ENCODE peak calls at places on chromosomes 1 and 21, in five cellular contexts. F is mucosa of descending colon, S is tibial nerve, B is fibroblast of lung, W is aorta. T is an unnamed sample.
A peak's percentile ranks its signal among the peaks of the same experiment; 100 is the strongest.

GRCh38 chr1:19429611-19430010 is 55.7 kb downstream of the CAPZB start:
- DNase-seq in F (no peak), S (no peak), W (no peak), B (no peak), T (no peak)

GRCh38 chr1:179077396-179077795 is 4.5 kb upstream of the TOR3A start:
- DNase-seq in S (no peak), F (no peak), W (no peak), B (peak; percentile 47), T (no peak)

GRCh38 chr1:203926025-203926540 is 64.7 kb downstream of the SNRPE start:
- DNase-seq in B (peak; percentile 57), W (no peak), F (no peak), S (no peak), T (no peak)

GRCh38 chr1:84956097-84956496 is 40.8 kb downstream of the MCOLN2 start:
- DNase-seq in W (no peak), F (no peak), B (no peak), S (no peak), T (no peak)

GRCh38 chr21:41726970-41727783 is 39.7 kb downstream of the RIPK4 start:
- DNase-seq in B (peak; percentile 12), W (peak; percentile 92), S (peak; percentile 73), F (no peak), T (no peak)

GRCh38 chr1:201539561-201540404 is 856 bp downstream of the NAV1 start:
- DNase-seq in B (peak; percentile 49), F (no peak), W (peak; percentile 78), S (peak; percentile 52), T (peak; percentile 88)

GRCh38 chr1:206975313-206975712 is 5.1 kb upstream of the FCAMR start:
- DNase-seq in W (no peak), F (peak; percentile 82), S (no peak), B (no peak), T (no peak)

GRCh38 chr21:26939532-26940181 is 27.2 kb downstream of the ADAMTS5 start:
- DNase-seq in W (no peak), S (no peak), F (no peak), B (peak; percentile 74), T (no peak)

GRCh38 chr1:228748431-228748830 is 13.2 kb downstream of the RHOU start:
- DNase-seq in S (no peak), B (no peak), W (no peak), F (no peak), T (no peak)

GRCh38 chr1:239428311-239428710 is 41.9 kb downstream of the CHRM3 start:
- DNase-seq in B (no peak), F (no peak), S (no peak), W (no peak), T (no peak)

GRCh38 chr1:3237570-3237969 is 168.6 kb downstream of the PRDM16 start:
- DNase-seq in W (no peak), F (no peak), S (no peak), B (no peak), T (no peak)

DNA sequence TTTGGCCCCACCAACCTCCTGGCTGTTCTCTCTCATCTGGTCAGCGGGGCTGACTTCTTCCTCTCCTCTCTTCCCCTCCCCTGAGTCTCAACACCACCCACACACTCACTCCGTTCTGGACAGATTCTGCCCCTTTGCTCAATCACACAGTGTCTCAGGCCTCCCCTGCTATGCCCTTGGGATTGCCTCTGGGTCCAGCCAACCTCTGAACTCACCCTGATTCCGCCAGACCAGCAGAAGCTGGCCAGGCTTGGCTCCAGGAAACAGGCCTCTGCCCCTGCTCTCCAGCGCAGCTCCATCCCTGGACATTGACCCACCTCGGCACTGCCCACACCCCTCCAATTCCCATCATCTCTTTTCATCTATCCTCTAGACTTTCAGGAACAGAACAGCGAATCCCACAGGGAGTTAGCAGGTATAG is 22.1 kb downstream of the AHDC1 start:
- DNase-seq in W (no peak), F (no peak), B (no peak), S (no peak), T (no peak)
- H3K4me1 ChIP-seq in W (no peaks in the 10 kb centered on the region), F (no peaks in the 10 kb centered on the region), B (peaks cover 16% of the 10 kb centered on the region), S (peaks cover 25% of the 10 kb centered on the region), T (peaks cover 33% of the 10 kb centered on the region)

DNA sequence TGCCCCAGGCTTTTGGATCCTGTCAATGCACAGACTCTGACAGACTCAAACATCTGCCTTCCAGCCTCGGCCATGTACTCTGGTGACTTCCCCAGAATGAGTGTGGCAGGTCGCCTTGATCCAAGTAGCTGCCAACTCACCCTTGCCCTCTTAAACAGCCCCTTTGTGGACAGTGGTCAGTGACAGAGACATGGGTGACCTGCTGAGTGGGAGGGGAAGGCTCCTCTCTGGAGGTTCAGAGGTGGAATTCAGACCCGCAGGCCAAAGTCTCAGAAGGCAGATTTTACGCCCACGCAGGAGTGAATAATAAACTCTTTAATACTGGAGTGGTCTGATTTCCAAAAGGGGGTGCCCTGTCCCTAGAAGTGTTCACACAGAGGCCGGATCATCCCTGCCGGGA is 63.5 kb downstream of the TLR5 start:
- DNase-seq in B (no peak), S (no peak), W (no peak), F (no peak), T (no peak)
- H3K4me1 ChIP-seq in B (no peaks in the 10 kb centered on the region), S (peaks cover 5% of the 10 kb centered on the region), W (no peaks in the 10 kb centered on the region), F (peaks cover 4% of the 10 kb centered on the region), T (peaks cover 11% of the 10 kb centered on the region)

GRCh38 chr1:175192111-175192629 is 406 bp downstream of the KIAA0040 start:
- DNase-seq in B (no peak), W (peak; percentile 76), F (peak; percentile 86), S (peak; percentile 66), T (peak; percentile 85)

GRCh38 chr1:175192630-175193338 is at the start of gene KIAA0040:
- DNase-seq in F (peak; percentile 81), S (peak; percentile 56), B (no peak), W (peak; percentile 81), T (peak; percentile 86)

GRCh38 chr1:175195281-175195680 is 2.7 kb upstream of the KIAA0040 start:
- DNase-seq in S (no peak), W (no peak), B (no peak), F (no peak), T (no peak)

GRCh38 chr1:175191654-175192053 is 922 bp downstream of the KIAA0040 start:
- DNase-seq in W (no peak), F (peak; percentile 51), B (no peak), S (peak; percentile 23), T (no peak)

DNA sequence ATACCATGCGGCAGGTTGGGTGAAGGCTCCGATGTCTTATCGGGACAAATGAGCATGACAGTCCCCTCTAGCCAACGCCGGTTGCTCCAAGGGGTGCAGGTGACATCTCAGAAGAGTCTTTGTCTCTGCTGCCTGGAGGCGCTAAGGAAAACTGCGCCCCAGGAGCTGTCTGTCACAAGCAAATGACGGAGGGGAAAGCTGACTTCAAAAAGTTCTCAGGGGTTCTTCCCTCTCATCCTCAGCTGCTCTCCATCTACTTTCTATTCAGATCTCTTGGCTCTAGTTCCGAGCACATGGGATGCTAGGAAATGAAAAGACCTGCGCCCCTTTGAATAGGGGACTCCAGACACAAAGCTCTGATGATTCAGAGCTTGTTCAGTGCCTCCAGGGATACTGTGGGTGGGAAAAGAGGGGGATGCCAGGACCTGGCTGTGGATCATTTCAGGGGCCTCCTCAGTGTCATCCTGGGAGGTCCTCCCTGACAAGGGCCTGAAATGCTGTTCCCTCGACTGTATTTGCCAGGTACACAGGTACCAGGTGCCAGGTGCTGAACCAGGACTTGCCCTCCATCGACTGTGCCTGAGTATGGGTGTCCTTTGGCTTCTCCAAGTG is 869 bp upstream of the KIAA0040 start:
- DNase-seq in W (no peak), F (no peak), B (no peak), S (no peak), T (no peak)
- H3K4me1 ChIP-seq in W (no peaks in the 10 kb centered on the region), F (peaks cover 12% of the 10 kb centered on the region), B (peaks cover 3% of the 10 kb centered on the region), S (peaks cover 18% of the 10 kb centered on the region), T (peaks cover 74% of the 10 kb centered on the region)

DNA sequence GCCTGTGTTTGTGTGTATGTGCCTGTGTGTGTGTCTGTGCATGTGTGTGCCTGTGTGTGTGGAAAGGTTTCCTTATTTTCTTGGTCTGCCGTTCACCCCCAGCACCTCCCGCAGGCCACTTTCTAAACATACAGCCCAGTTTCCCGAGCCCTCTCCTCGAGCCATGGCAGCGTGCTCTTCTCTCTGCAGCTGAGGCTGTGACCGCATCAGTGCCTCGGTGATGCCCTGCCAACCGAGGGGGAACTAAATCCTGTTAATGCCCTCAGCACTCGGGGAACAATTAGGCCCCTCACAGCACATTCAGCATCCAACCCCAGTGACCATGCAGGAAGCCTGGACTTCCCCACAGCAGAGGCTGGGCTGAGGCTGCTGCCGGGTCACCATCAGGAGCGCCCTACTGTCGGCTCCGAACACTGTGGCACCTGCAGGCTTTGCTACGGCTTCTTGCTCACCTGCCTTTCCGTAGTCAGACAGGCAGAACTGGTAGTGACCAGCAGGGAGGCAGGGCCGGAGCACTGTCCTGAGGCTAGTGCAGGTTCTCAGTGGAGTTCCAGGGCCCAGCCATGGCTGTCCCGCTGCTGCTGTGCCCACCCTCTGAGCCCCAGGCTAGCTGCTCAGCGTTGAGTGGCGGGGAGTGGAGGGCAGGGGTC is 8.1 kb downstream of the GPR137B start:
- DNase-seq in B (no peak), W (peak; percentile 30), F (no peak), S (no peak), T (no peak)
- H3K4me1 ChIP-seq in B (no peaks in the 10 kb centered on the region), W (no peaks in the 10 kb centered on the region), F (no peaks in the 10 kb centered on the region), S (peaks cover 11% of the 10 kb centered on the region), T (peaks cover 32% of the 10 kb centered on the region)

DNA sequence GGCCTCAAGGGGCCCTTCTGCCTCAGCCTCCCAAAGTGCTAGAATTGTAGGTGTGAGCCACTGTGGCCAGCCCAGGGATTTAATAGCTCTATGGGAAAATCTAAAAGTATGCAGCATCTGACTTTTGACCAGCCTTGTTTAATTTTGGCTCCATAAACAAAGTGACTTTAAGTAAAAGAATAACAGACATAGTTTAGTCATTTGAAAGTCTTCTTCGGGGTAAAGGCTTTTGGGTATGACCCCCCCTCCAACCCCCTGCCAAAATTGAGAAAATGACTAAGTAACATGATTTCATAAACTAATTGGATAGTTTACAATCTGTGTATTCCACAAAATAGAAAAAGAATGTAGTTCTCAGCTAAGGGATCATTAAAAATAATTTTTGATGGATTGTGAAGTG is 17.0 kb downstream of the GPBP1L1 start:
- DNase-seq in B (peak; percentile 28), W (no peak), F (no peak), S (no peak), T (no peak)
- H3K4me1 ChIP-seq in B (peaks cover 12% of the 10 kb centered on the region), W (peaks cover 2% of the 10 kb centered on the region), F (peaks cover 33% of the 10 kb centered on the region), S (peaks cover 11% of the 10 kb centered on the region), T (peaks cover 15% of the 10 kb centered on the region)

GRCh38 chr1:43985984-43986595 is 5.3 kb upstream of the CCDC24 start:
- DNase-seq in B (no peak), W (no peak), S (no peak), F (no peak), T (no peak)
- H3K4me1 ChIP-seq in B (peaks cover 2% of the 10 kb centered on the region), W (no peaks in the 10 kb centered on the region), S (peaks cover 5% of the 10 kb centered on the region), F (peaks cover 17% of the 10 kb centered on the region), T (peaks cover 12% of the 10 kb centered on the region)

GRCh38 chr21:34991366-34991967 is 57.6 kb downstream of the RUNX1 start:
- DNase-seq in F (no peak), S (no peak), W (no peak), B (no peak), T (no peak)

GRCh38 chr21:34992736-34993135 is 56.4 kb downstream of the RUNX1 start:
- DNase-seq in W (peak; percentile 58), F (no peak), S (peak; percentile 50), B (peak; percentile 77), T (peak; percentile 82)

GRCh38 chr21:34990842-34991241 is 58.3 kb downstream of the RUNX1 start:
- DNase-seq in W (no peak), B (no peak), F (no peak), S (no peak), T (no peak)

GRCh38 chr21:34989337-34990151 is 59.6 kb downstream of the RUNX1 start:
- DNase-seq in F (no peak), W (no peak), B (no peak), S (no peak), T (no peak)

DNA sequence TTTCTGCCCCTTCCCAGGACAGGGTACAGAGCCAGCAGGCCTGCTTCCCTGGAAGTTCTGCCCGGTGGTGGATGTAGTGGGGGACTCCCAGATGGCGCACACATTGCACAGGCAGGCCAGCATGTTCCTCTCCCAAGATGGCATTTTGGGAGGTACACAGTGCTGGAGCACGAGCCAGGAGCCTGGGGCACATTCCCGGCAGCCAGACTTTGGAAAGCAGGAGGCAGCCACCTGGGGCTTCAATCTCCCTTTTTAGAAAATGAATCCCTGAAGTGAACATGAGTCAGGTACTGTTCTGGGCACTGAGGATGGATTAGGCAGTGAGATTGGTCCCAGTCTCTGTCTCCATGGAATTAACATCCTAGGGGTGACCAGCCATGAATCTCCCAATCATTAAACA is 56.9 kb downstream of the RUNX1 start:
- DNase-seq in B (no peak), S (no peak), W (no peak), F (no peak), T (no peak)
- H3K4me1 ChIP-seq in B (peaks cover 5% of the 10 kb centered on the region), S (no peaks in the 10 kb centered on the region), W (no peaks in the 10 kb centered on the region), F (no peaks in the 10 kb centered on the region), T (peaks cover 14% of the 10 kb centered on the region)

T was measured in suprapubic skin.